ENCODE peak calls at places on chromosomes 16 and 17, in six cellular contexts. K, N, C, U, H and M are unnamed samples.

GRCh38 chr17:53462393-53462811 is 360.3 kb upstream of the KIF2B start:
- DNase-seq in H (no peak), U (no peak), N (no peak), K (no peak), C (no peak), M (no peak)

GRCh38 chr16:16083421-16084156 is 134.2 kb downstream of the ABCC1 start:
- DNase-seq in K (no peak), U (no peak), H (no peak), N (peak; percentile 58), C (no peak), M (no peak)

GRCh38 chr17:68568581-68568980 is 32.6 kb downstream of the FAM20A start:
- DNase-seq in U (no peak), H (no peak), K (no peak), N (no peak), C (no peak), M (no peak)

GRCh38 chr16:79190542-79190941 is 410.0 kb downstream of the MAF start:
- DNase-seq in C (no peak), U (no peak), K (no peak), H (no peak), N (no peak), M (no peak)

GRCh38 chr17:4204676-4205075 is 59.1 kb downstream of the ANKFY1 start:
- DNase-seq in K (peak; percentile 83), N (peak; percentile 99), H (peak; percentile 56), C (peak; percentile 99), U (peak; percentile 81), M (peak; percentile 22)

GRCh38 chr16:15509593-15510520 is 75.5 kb downstream of the BMERB1 start:
- DNase-seq in U (no peak), C (no peak), H (no peak), N (peak; percentile 49), K (no peak), M (no peak)

GRCh38 chr16:81680444-81681263 is 98.4 kb upstream of the PLCG2 start:
- DNase-seq in H (no peak), U (no peak), C (no peak), N (no peak), K (no peak), M (no peak)

GRCh38 chr16:75267631-75268264 is 16.3 kb upstream of the BCAR1 start:
- DNase-seq in H (no peak), C (no peak), K (peak; percentile 75), N (peak; percentile 57), U (peak; percentile 93), M (no peak)

GRCh38 chr16:67661101-67661661 is 421 bp downstream of the PARD6A start:
- DNase-seq in N (peak; percentile 28), H (no peak), K (no peak), C (no peak), U (no peak), M (no peak)

GRCh38 chr16:20918486-20919239 is 18.1 kb downstream of the LYRM1 start:
- DNase-seq in N (peak; percentile 94), U (peak; percentile 74), K (no peak), H (peak; percentile 30), C (no peak), M (no peak)

GRCh38 chr16:87959391-87959968 is 8.2 kb downstream of the BANP start:
- DNase-seq in K (no peak), C (no peak), H (no peak), N (no peak), U (no peak), M (no peak)

GRCh38 chr17:47941998-47942490 is 673 bp downstream of the PNPO start:
- DNase-seq in N (no peak), C (no peak), H (no peak), K (no peak), U (no peak), M (no peak)

GRCh38 chr16:30956601-30957455 is 726 bp upstream of the SETD1A start:
- DNase-seq in K (peak; percentile 91), H (peak; percentile 78), C (no peak), N (peak; percentile 83), U (peak; percentile 92), M (peak; percentile 67)

GRCh38 chr16:19898924-19899604 is 14.4 kb upstream of the GPRC5B start:
- DNase-seq in K (no peak), U (peak; percentile 36), N (peak; percentile 63), C (peak; percentile 13), H (peak; percentile 83), M (peak; percentile 52)

GRCh38 chr17:60493847-60494321 is 32.2 kb downstream of the APPBP2 start:
- DNase-seq in C (no peak), N (peak; percentile 18), K (no peak), H (no peak), U (no peak), M (no peak)

GRCh38 chr17:63930951-63931575 is 1.1 kb downstream of the CD79B start:
- DNase-seq in C (no peak), H (peak; percentile 49), K (peak; percentile 80), U (peak; percentile 70), N (no peak), M (no peak)

GRCh38 chr17:28849281-28849680 is 5.5 kb upstream of the ERAL1 start:
- DNase-seq in U (no peak), H (no peak), N (peak; percentile 8), C (no peak), K (no peak), M (no peak)

GRCh38 chr17:19024101-19025078 is 19.8 kb upstream of the FAM83G start:
- DNase-seq in H (no peak), C (no peak), U (no peak), N (peak; percentile 67), K (peak; percentile 47), M (no peak)

GRCh38 chr17:39979865-39980401 is 674 bp upstream of the PSMD3 start:
- DNase-seq in U (no peak), K (no peak), N (peak; percentile 15), C (no peak), H (peak; percentile 19), M (no peak)

GRCh38 chr16:46768809-46769208 is 20.7 kb upstream of the MYLK3 start:
- DNase-seq in N (no peak), U (no peak), C (no peak), H (no peak), K (no peak), M (no peak)

GRCh38 chr16:78303946-78304345 is 204.5 kb downstream of the WWOX start:
- DNase-seq in K (no peak), N (peak; percentile 68), U (no peak), H (no peak), C (no peak), M (no peak)

GRCh38 chr16:25553711-25554436 is 137.9 kb upstream of the HS3ST4 start:
- DNase-seq in K (no peak), H (no peak), C (no peak), N (peak; percentile 4), U (no peak), M (peak; percentile 89)

GRCh38 chr17:76529224-76529642 is 8.3 kb downstream of the CYGB start:
- DNase-seq in K (peak; percentile 94), C (peak; percentile 86), N (peak; percentile 98), H (peak; percentile 86), U (peak; percentile 74), M (peak; percentile 88)

GRCh38 chr17:76528528-76529223 is 8.8 kb downstream of the CYGB start:
- DNase-seq in U (no peak), K (peak; percentile 77), H (peak; percentile 57), N (peak; percentile 68), C (no peak), M (no peak)

GRCh38 chr17:76530489-76530814 is 7.1 kb downstream of the CYGB start:
- DNase-seq in N (no peak), U (no peak), K (no peak), C (no peak), H (no peak), M (no peak)

GRCh38 chr17:76530826-76531500 is 6.5 kb downstream of the CYGB start:
- DNase-seq in U (no peak), H (no peak), K (no peak), N (no peak), C (no peak), M (no peak)

DNA sequence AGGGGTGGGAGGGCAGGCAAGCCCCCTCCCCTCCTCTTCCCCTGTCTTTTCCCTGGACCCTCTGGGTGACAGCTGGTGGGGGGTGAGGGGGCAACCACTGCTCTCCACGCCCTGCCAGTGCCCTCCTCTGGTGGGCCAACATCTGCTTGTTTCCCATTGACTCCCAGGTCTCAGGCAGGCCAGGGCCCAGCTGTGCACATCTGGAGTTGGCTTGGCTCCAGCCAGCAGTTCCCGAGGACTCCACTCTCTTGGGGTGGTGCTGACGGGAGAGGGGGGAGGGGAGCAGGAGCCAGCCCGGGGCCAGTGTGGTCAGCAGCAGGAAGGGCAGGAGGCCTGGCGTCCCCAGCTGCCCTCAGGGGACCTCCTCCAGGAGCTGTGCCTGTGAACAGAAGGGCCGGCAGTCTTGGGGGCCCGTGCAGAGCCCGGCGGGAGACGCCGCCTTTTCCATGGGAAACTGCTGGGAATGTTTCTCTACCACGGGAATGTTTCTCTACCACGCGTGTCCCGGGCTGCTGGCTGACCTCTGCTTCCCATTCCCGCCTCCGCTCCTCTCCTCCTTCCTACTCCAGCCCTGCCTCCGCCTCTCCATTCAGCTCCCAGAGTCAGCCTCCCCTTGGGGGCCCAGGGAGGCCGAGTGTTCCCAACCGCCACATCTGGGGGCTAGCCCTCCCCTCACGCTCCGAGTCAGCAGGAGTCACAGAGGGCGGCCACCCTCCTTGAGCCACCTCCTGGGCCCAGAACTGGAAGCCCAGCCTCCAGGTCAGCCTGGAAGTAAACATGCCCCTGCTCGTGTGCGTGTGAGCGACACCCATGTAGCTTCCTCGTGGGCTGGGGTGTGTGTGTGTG is 7.6 kb downstream of the CYGB start:
- DNase-seq in H (peak; percentile 82), C (peak; percentile 45), U (peak; percentile 72), N (peak; percentile 96), K (peak; percentile 91), M (peak; percentile 75)
- TF ChIP-seq CTCF in H (no peak), C (no peak), U (no peak), N (no peak), K (no peak), M (no peak)

GRCh38 chr16:4814542-4815173 is 12.2 kb upstream of the ROGDI start:
- DNase-seq in U (peak; percentile 58), N (no peak), H (no peak), C (no peak), K (no peak), M (no peak)
- H3K4me3 ChIP-seq in U (no peak overlapping the region), N (no peak overlapping the region), H (no peak overlapping the region), C (no peak overlapping the region), K (no peak overlapping the region), M (no peak overlapping the region)

DNA sequence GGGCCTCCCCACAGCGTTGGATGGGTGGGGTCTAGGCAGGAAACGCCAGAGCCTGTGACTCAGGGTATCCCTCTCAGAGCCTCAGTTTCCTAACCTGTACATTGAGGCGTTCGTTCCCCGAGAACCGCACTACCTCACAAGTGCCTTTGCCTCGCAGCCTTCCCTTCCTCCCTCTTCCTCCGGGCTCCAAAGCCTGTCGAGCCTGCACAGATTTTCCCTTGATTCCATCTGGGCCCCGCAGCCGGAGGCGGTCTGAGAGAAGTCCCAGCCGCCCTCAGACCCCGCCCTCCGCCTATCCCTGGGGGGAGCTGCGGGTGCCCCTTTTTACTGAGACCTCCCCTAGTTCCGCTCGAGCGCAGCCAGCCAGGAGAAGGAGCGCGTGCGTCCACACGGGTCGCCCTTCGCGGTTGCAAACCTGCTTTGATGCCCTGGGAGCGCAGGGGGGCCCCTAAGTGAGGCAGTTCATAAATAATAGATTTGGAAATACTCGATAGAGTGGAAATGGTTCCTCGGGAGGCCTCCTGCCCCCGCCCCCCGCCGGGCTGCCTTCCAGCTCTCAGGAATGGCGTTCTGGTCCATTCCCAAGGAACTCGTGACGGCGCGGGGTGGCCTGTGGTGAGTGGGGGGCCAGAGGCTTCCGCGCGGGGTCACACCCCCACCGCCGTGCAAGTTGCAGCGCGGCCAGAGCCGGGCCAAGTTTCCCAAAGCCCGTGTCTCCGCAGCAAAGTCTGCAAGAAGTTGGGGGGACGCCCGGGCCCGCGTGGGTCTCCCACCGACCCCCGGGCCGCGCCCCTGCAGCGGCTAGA is 672 bp downstream of the C16orf74 start:
- DNase-seq in H (peak; percentile 22), K (no peak), U (no peak), C (no peak), N (no peak), M (no peak)
- TF ChIP-seq CTCF in H (no peak), K (no peak), U (no peak), C (no peak), N (peak; percentile 1), M (no peak)

GRCh38 chr17:76453431-76453743 is 435 bp upstream of the UBE2O start:
- DNase-seq in K (no peak), C (no peak), H (no peak), N (no peak), U (no peak), M (no peak)
- H3K4me3 ChIP-seq in K (peak overlapping the region; percentile 76), C (no peak overlapping the region), H (peak overlapping the region; percentile 96), N (no peak overlapping the region), U (no peak overlapping the region), M (no peak overlapping the region)